ENCODE peak calls at places on chromosomes 3 and 15, in eight cellular contexts. I is HCT116, C is GM23248, H is PC-3, P is GM23338, T is MM.1S, E is neural progenitor cell, L is SK-N-SH. B is an unnamed sample.

GRCh38 chr3:72010044-72010443 is 225.1 kb upstream of the PROK2 start:
- DNase-seq in L (no peak), C (peak; percentile 65), H (no peak), P (no peak), T (no peak), E (no peak), I (no peak), B (no peak)

GRCh38 chr3:58222161-58222724 is 11.5 kb upstream of the DNASE1L3 start:
- DNase-seq in L (no peak), I (no peak), E (no peak), T (no peak), H (peak; percentile 97), C (no peak), P (no peak), B (peak; percentile 37)

GRCh38 chr3:129650256-129650872 is 43.9 kb upstream of the PLXND1 start:
- DNase-seq in I (peak; percentile 65), P (peak; percentile 91), E (peak; percentile 75), L (peak; percentile 58), H (peak; percentile 77), T (peak; percentile 43), C (peak; percentile 93), B (peak; percentile 77)

GRCh38 chr3:49263490-49263889 is 13.5 kb downstream of the C3orf62 start:
- DNase-seq in T (no peak), L (no peak), E (no peak), H (no peak), P (no peak), I (no peak), C (no peak), B (no peak)

GRCh38 chr3:180626844-180627243 is 24.9 kb downstream of the TTC14 start:
- DNase-seq in H (no peak), T (peak; percentile 21), L (no peak), E (no peak), P (no peak), C (no peak), I (no peak), B (no peak)

GRCh38 chr15:101024111-101024695 is 105.0 kb downstream of the LRRK1 start:
- DNase-seq in I (no peak), T (no peak), E (no peak), L (no peak), C (peak; percentile 58), H (no peak), P (no peak), B (peak; percentile 42)

GRCh38 chr15:70274908-70275307 is 177.2 kb upstream of the TLE3 start:
- DNase-seq in E (no peak), I (no peak), C (no peak), H (no peak), P (no peak), T (no peak), L (no peak), B (no peak)

GRCh38 chr3:112074616-112075497 is 11.3 kb upstream of the C3orf52 start:
- DNase-seq in P (no peak), C (peak; percentile 89), T (peak; percentile 88), L (no peak), E (no peak), H (peak; percentile 98), I (peak; percentile 74), B (peak; percentile 91)

GRCh38 chr15:94359716-94360115 is 128.4 kb downstream of the MCTP2 start:
- DNase-seq in P (no peak), T (no peak), L (no peak), H (no peak), C (no peak), I (no peak), E (no peak), B (no peak)

GRCh38 chr3:8371085-8371551 is 130.5 kb upstream of the LMCD1 start:
- DNase-seq in C (peak; percentile 90), L (no peak), H (peak; percentile 51), P (no peak), E (no peak), I (no peak), T (no peak), B (peak; percentile 10)

GRCh38 chr3:16179771-16180736 is 5.6 kb downstream of the GALNT15 start:
- DNase-seq in T (no peak), E (peak; percentile 19), H (peak; percentile 45), I (no peak), L (no peak), P (no peak), C (peak; percentile 87), B (no peak)

GRCh38 chr15:56019060-56019793 is 25.8 kb upstream of the NEDD4 start:
- DNase-seq in E (no peak), H (no peak), L (no peak), I (no peak), C (no peak), P (no peak), T (no peak), B (no peak)

GRCh38 chr3:144257381-144257780 is 285.8 kb downstream of the DIPK2A start:
- DNase-seq in I (no peak), H (no peak), L (no peak), E (no peak), T (no peak), P (no peak), C (no peak), B (no peak)

GRCh38 chr3:97968376-97968775 is 3.9 kb downstream of the RIOX2 start:
- DNase-seq in L (no peak), P (no peak), H (no peak), T (peak; percentile 47), E (no peak), C (no peak), I (no peak), B (no peak)

DNA sequence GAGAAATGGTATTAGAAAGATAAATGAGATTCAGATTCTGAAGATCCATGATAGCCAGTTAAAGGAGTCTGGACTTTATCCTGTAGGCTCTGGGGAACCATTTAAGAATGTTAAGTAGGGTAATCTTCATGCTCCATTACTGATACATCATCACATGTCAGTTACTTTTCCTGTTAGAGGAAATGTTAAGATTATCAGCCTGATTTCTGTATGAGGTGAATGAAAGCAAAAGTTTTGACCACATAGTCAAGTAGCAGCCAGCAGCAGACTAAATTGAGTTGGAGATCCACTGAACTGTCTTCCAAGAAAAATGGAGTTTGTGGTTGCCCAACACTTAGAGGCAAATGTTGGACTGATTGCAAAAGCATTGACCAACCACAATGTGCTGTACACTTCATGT is 4.7 kb upstream of the COPB2 start:
- DNase-seq in L (no peak), I (no peak), H (no peak), T (no peak), E (no peak), C (no peak), P (no peak), B (no peak)
- TF ChIP-seq EZH2phosphoT487 in L (no peak), I (no peak), H (no peak), T (no peak), E (no peak), C (no peak), P (no peak), B (no peak)

GRCh38 chr3:56316944-56317343 is 151.3 kb downstream of the ERC2 start:
- DNase-seq in P (no peak), C (no peak), T (no peak), E (no peak), L (no peak), I (no peak), H (no peak), B (no peak)
- H3K27me3 ChIP-seq in P (no peaks in the 10 kb centered on the region), C (no peaks in the 10 kb centered on the region), T (no peaks in the 10 kb centered on the region), E (no peaks in the 10 kb centered on the region), L (no peaks in the 10 kb centered on the region), I (peaks cover 41% of the 10 kb centered on the region), H (peaks cover 16% of the 10 kb centered on the region), B (no peaks in the 10 kb centered on the region)

DNA sequence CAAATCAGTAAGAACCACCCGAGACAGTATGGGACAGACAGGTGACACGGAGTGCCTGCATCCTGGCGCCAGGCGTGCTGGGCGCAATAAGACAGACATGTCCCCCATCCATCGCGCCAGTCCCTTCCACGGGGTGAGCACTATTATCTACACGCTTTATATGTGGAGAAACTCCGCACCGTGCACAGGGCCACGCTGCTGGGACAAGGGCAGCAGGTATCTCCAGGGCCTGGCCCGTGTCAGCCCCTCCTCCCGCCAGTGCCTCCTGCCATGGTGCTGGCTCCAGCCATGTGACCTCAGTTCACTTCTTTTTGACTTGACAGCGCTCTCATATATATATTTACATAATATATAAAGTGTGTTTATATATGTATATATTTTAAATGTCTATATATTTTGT is 42.6 kb downstream of the TNK2 start:
- DNase-seq in C (no peak), L (no peak), P (no peak), T (no peak), I (no peak), H (no peak), E (no peak), B (no peak)
- TF ChIP-seq EZH2phosphoT487 in C (no peak), L (no peak), P (no peak), T (no peak), I (no peak), H (no peak), E (no peak), B (no peak)

DNA sequence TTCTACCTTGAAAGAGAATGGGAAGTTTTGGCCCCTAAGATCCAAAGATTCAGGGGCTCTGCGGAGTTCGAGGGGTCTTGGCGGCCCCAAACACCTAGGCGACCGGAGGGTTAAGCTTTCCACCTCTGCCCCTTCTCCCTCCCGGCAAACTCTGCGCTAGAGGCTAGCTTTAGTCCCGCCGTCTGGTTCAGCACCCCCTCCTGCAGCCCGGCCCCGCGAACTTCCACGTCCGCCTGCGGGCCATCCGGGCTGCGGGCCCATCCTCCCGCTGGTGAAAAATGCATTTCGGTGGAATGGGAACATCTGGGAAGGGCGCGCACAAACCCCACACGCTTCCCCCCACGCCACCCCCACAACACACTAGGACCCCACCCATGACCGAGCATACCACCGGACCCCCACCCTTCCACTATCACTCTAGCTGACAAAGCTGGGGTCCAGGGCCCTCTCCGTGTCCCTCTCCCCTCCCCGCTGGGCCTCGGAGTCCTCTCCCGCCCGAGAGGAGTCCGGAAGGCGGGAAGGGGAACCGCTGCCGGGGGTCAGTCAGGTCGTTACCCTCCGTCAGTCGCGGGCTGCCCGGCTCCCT is 1.0 kb downstream of the SHOX2 start:
- DNase-seq in I (no peak), C (peak; percentile 88), L (peak; percentile 84), E (peak; percentile 61), H (no peak), P (peak; percentile 57), T (no peak), B (peak; percentile 20)
- H3K27me3 ChIP-seq in I (no peaks in the 10 kb centered on the region), C (no peaks in the 10 kb centered on the region), L (no peaks in the 10 kb centered on the region), E (peaks cover 95% of the 10 kb centered on the region), H (peaks cover 4% of the 10 kb centered on the region), P (peaks cover 93% of the 10 kb centered on the region), T (peaks cover 26% of the 10 kb centered on the region), B (peaks cover 87% of the 10 kb centered on the region)

DNA sequence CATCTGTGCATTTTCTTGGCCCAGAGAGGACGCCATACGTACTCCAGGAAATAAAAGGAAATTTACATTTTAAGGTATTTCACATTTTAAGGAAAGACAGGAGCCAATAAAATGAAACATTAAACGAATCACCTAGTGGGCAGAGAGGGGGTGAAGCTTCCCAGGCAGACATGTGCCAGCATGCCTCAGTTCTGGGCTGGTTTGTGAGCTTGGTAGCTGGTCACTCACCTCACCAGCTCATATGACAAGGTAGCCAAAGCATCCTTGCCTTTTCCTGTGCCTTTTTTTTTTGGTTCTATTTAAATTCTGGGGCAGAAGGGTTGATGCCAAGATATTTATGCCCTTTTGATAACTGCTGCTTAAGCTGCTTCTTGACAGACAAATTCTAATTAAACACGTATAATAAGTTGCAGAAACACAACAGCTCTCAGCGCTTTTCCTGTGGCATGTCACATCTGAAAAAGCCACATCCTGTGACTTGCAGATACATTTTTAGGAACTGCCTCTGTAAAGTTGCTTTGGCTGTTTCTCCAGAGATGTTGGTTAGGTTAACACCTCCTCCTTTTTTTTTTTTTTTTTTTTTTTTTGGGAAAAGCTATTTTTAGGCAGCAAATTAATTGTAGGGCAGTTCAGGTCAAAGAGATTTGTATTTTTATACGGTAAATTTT is 218.6 kb downstream of the PDCD6IP start:
- DNase-seq in L (no peak), T (peak; percentile 59), H (no peak), C (no peak), E (no peak), P (no peak), I (no peak), B (no peak)
- TF ChIP-seq EZH2phosphoT487 in L (no peak), T (no peak), H (no peak), C (no peak), E (no peak), P (no peak), I (no peak), B (no peak)

GRCh38 chr3:11156026-11156410 is 1.7 kb downstream of the HRH1 start:
- DNase-seq in C (no peak), I (no peak), H (no peak), E (no peak), P (no peak), L (no peak), T (no peak), B (no peak)
- H3K27me3 ChIP-seq in C (no peaks in the 10 kb centered on the region), I (no peaks in the 10 kb centered on the region), H (no peaks in the 10 kb centered on the region), E (peaks cover 86% of the 10 kb centered on the region), P (peaks cover 53% of the 10 kb centered on the region), L (no peaks in the 10 kb centered on the region), T (no peaks in the 10 kb centered on the region), B (peaks cover 60% of the 10 kb centered on the region)

B was measured in hepatocyte.